ENCODE peak calls at places on chromosomes 1 and 21, in ten cellular contexts. P, H, Y, G, M, V, N, B, D and L are unnamed samples. For H3K4me1, the result is how much of the 10 kb centered on the place peaks cover.

GRCh38 chr1:36472656-36473055 is 8.5 kb upstream of the MRPS15 start:
- DNase-seq in P (no peak), H (no peak), Y (no peak), G (no peak), M (no peak), V (no peak), N (no peak), B (no peak), D (no peak), L (no peak)

GRCh38 chr1:27719286-27720251 is 6.2 kb upstream of the FAM76A start:
- DNase-seq in P (no peak), H (no peak), Y (no peak), G (no peak), M (no peak), V (peak), N (peak), B (no peak), D (no peak), L (no peak)

GRCh38 chr1:25706146-25707089 is 89.8 kb downstream of the MAN1C1 start:
- DNase-seq in P (no peak), H (no peak), Y (no peak), G (no peak), M (no peak), V (no peak), N (no peak), B (no peak), D (no peak), L (no peak)

GRCh38 chr1:217138173-217138838 is 415.1 kb upstream of the ESRRG start:
- DNase-seq in P (no peak), H (no peak), Y (no peak), G (no peak), M (no peak), V (no peak), N (no peak), B (no peak), D (no peak), L (no peak)

GRCh38 chr1:183604048-183604808 is 14.0 kb upstream of the NCF2 start:
- DNase-seq in P (no peak), H (no peak), Y (peak), G (no peak), M (peak), V (no peak), N (peak), B (no peak), D (no peak), L (peak)

GRCh38 chr1:31381394-31382287 is 8.8 kb upstream of the FABP3 start:
- DNase-seq in P (no peak), H (peak), Y (peak), G (peak), M (no peak), V (no peak), N (no peak), B (no peak), D (no peak), L (no peak)

GRCh38 chr1:208934933-208935332 is 648.6 kb upstream of the CAMK1G start:
- DNase-seq in P (no peak), H (no peak), Y (no peak), G (no peak), M (no peak), V (no peak), N (no peak), B (no peak), D (no peak), L (no peak)

GRCh38 chr21:41932576-41933258 is 21.1 kb downstream of the C2CD2 start:
- DNase-seq in P (no peak), H (no peak), Y (no peak), G (no peak), M (peak), V (no peak), N (no peak), B (no peak), D (peak), L (no peak)

GRCh38 chr1:67214420-67215174 is 48.3 kb downstream of the IL23R start:
- DNase-seq in P (no peak), H (peak), Y (no peak), G (no peak), M (no peak), V (peak), N (peak), B (no peak), D (peak), L (no peak)

GRCh38 chr1:151309851-151310323 is 17.3 kb downstream of the PI4KB start:
- DNase-seq in P (no peak), H (no peak), Y (no peak), G (no peak), M (no peak), V (no peak), N (no peak), B (no peak), D (peak), L (no peak)

GRCh38 chr1:9345471-9345870 is 52.8 kb downstream of the SPSB1 start:
- DNase-seq in P (no peak), H (no peak), Y (no peak), G (no peak), M (no peak), V (no peak), N (no peak), B (no peak), D (no peak), L (peak)

GRCh38 chr1:225427249-225428065 is at the start of gene LBR:
- DNase-seq in P (peak), H (peak), Y (no peak), G (peak), M (no peak), V (no peak), N (no peak), B (no peak), D (peak), L (peak)

GRCh38 chr1:32094721-32095521 is 12.9 kb upstream of the KPNA6 start:
- DNase-seq in P (no peak), H (peak), Y (no peak), G (no peak), M (no peak), V (no peak), N (no peak), B (no peak), D (peak), L (peak)

GRCh38 chr1:24418898-24419628 is 3.5 kb downstream of the NIPAL3 start:
- DNase-seq in P (peak), H (peak), Y (no peak), G (no peak), M (peak), V (no peak), N (peak), B (no peak), D (no peak), L (peak)

GRCh38 chr1:86741947-86742572 is 37.7 kb downstream of the SH3GLB1 start:
- DNase-seq in P (no peak), H (no peak), Y (no peak), G (no peak), M (peak), V (peak), N (peak), B (peak), D (peak), L (no peak)

GRCh38 chr1:211634461-211634860 is 41.0 kb downstream of the NEK2 start:
- DNase-seq in P (no peak), H (no peak), Y (no peak), G (no peak), M (no peak), V (no peak), N (no peak), B (no peak), D (no peak), L (no peak)

GRCh38 chr1:107196973-107197562 is 56.2 kb downstream of the NTNG1 start:
- DNase-seq in P (no peak), H (peak), Y (no peak), G (no peak), M (peak), V (peak), N (peak), B (no peak), D (peak), L (no peak)

GRCh38 chr1:6342031-6342430 is 51.5 kb downstream of the ACOT7 start:
- DNase-seq in P (peak), H (no peak), Y (no peak), G (no peak), M (no peak), V (no peak), N (peak), B (no peak), D (no peak), L (no peak)

GRCh38 chr1:88401283-88401682 is 282.8 kb upstream of the PKN2 start:
- DNase-seq in P (no peak), H (no peak), Y (no peak), G (no peak), M (no peak), V (no peak), N (no peak), B (no peak), D (no peak), L (no peak)

GRCh38 chr21:15852146-15852545 is 122.4 kb downstream of the USP25 start:
- DNase-seq in P (no peak), H (no peak), Y (no peak), G (no peak), M (no peak), V (no peak), N (no peak), B (no peak), D (no peak), L (no peak)

GRCh38 chr1:201881617-201882016 is 7.1 kb upstream of the SHISA4 start:
- DNase-seq in P (no peak), H (no peak), Y (no peak), G (no peak), M (no peak), V (no peak), N (no peak), B (no peak), D (no peak), L (no peak)

GRCh38 chr1:198166900-198167299 is 10.1 kb downstream of the NEK7 start:
- DNase-seq in P (no peak), H (no peak), Y (no peak), G (no peak), M (no peak), V (no peak), N (no peak), B (no peak), D (no peak), L (no peak)

GRCh38 chr1:28893403-28894102 is 20.8 kb upstream of the EPB41 start:
- DNase-seq in P (peak), H (no peak), Y (no peak), G (peak), M (peak), V (no peak), N (peak), B (no peak), D (no peak), L (no peak)

GRCh38 chr1:1308756-1309524 is 543 bp downstream of the PUSL1 start:
- DNase-seq in P (peak), H (peak), Y (no peak), G (no peak), M (peak), V (peak), N (peak), B (no peak), D (peak), L (peak)

GRCh38 chr1:8217809-8218208 is 100.1 kb upstream of the SLC45A1 start:
- DNase-seq in P (no peak), H (no peak), Y (no peak), G (no peak), M (no peak), V (no peak), N (no peak), B (no peak), D (no peak), L (no peak)

GRCh38 chr1:28915036-28915895 is 897 bp downstream of the EPB41 start:
- DNase-seq in P (peak), H (peak), Y (no peak), G (no peak), M (no peak), V (peak), N (peak), B (no peak), D (peak), L (peak)

GRCh38 chr1:46553506-46553905 is 2.1 kb upstream of the KNCN start:
- DNase-seq in P (no peak), H (no peak), Y (no peak), G (no peak), M (peak), V (no peak), N (no peak), B (no peak), D (no peak), L (no peak)

GRCh38 chr1:57124768-57125446 is 159.1 kb upstream of the C8B start:
- DNase-seq in P (no peak), H (no peak), Y (no peak), G (no peak), M (no peak), V (no peak), N (peak), B (no peak), D (no peak), L (no peak)

GRCh38 chr1:233057836-233058235 is 107.4 kb downstream of the NTPCR start:
- DNase-seq in P (no peak), H (no peak), Y (no peak), G (no peak), M (no peak), V (peak), N (no peak), B (no peak), D (no peak), L (no peak)

GRCh38 chr1:201309420-201309819 is 26.1 kb downstream of the PKP1 start:
- DNase-seq in P (no peak), H (peak), Y (peak), G (peak), M (peak), V (peak), N (peak), B (peak), D (peak), L (peak)

GRCh38 chr21:31873696-31874599 is 1.1 kb downstream of the HUNK start:
- DNase-seq in P (peak), H (peak), Y (peak), G (peak), M (peak), V (peak), N (peak), B (peak), D (peak), L (peak)

GRCh38 chr1:237205400-237206064 is 163.5 kb downstream of the RYR2 start:
- DNase-seq in P (peak), H (peak), Y (peak), G (peak), M (no peak), V (no peak), N (no peak), B (no peak), D (peak), L (peak)

GRCh38 chr1:43472087-43472462 is 18.3 kb upstream of the HYI start:
- DNase-seq in P (no peak), H (no peak), Y (no peak), G (no peak), M (no peak), V (no peak), N (no peak), B (no peak), D (no peak), L (no peak)

GRCh38 chr1:9466780-9467755 is 72.2 kb upstream of the SLC25A33 start:
- DNase-seq in P (no peak), H (no peak), Y (no peak), G (no peak), M (no peak), V (no peak), N (no peak), B (no peak), D (peak), L (peak)

GRCh38 chr1:180040034-180040433 is 85.4 kb downstream of the CEP350 start:
- DNase-seq in P (no peak), H (no peak), Y (no peak), G (no peak), M (no peak), V (no peak), N (no peak), B (no peak), D (no peak), L (no peak)

GRCh38 chr1:7549693-7550161 is 221.4 kb upstream of the VAMP3 start:
- DNase-seq in P (peak), H (no peak), Y (no peak), G (peak), M (no peak), V (no peak), N (peak), B (peak), D (no peak), L (no peak)

GRCh38 chr1:234272656-234273312 is 100.5 kb upstream of the COA6 start:
- DNase-seq in P (no peak), H (no peak), Y (no peak), G (no peak), M (no peak), V (no peak), N (no peak), B (no peak), D (no peak), L (peak)

GRCh38 chr1:54310439-54311328 is 95.5 kb downstream of the SSBP3 start:
- DNase-seq in P (no peak), H (peak), Y (peak), G (peak), M (peak), V (no peak), N (no peak), B (peak), D (peak), L (no peak)

GRCh38 chr1:54311506-54311905 is 94.7 kb downstream of the SSBP3 start:
- DNase-seq in P (no peak), H (no peak), Y (no peak), G (no peak), M (no peak), V (no peak), N (no peak), B (no peak), D (no peak), L (no peak)

GRCh38 chr1:54307305-54307704 is 98.9 kb downstream of the SSBP3 start:
- DNase-seq in P (no peak), H (no peak), Y (no peak), G (no peak), M (no peak), V (no peak), N (no peak), B (no peak), D (no peak), L (no peak)

GRCh38 chr1:54312874-54313316 is 93.3 kb downstream of the SSBP3 start:
- DNase-seq in P (no peak), H (no peak), Y (peak), G (peak), M (no peak), V (no peak), N (no peak), B (no peak), D (peak), L (no peak)

GRCh38 chr1:54309631-54310366 is 96.4 kb downstream of the SSBP3 start:
- DNase-seq in P (no peak), H (no peak), Y (no peak), G (peak), M (no peak), V (no peak), N (no peak), B (no peak), D (no peak), L (no peak)
- H3K4me3 ChIP-seq in P (no peak), H (no peak), Y (no peak), G (no peak), M (no peak), V (no peak), N (no peak), B (no peak), D (no peak), L (no peak)

GRCh38 chr1:2455757-2456156 is 20.3 kb upstream of the PLCH2 start:
- DNase-seq in P (no peak), H (no peak), Y (no peak), G (no peak), M (no peak), V (no peak), N (no peak), B (no peak), D (no peak), L (no peak)
- TF ChIP-seq CTCF in P (no peak), H (no peak), Y (no peak), G (no peak), M (no peak), V (no peak), N (no peak), B (no peak), D (no peak), L (no peak)

GRCh38 chr1:44642925-44643324 is 31.4 kb downstream of the TMEM53 start:
- DNase-seq in P (no peak), H (no peak), Y (no peak), G (peak), M (no peak), V (no peak), N (no peak), B (no peak), D (no peak), L (no peak)
- H3K4me1 ChIP-seq in P (under half), H (under half), Y (under half), G (half or more), M (under half), V (under half), N (under half), B (under half), D (under half), L (under half)

DNA sequence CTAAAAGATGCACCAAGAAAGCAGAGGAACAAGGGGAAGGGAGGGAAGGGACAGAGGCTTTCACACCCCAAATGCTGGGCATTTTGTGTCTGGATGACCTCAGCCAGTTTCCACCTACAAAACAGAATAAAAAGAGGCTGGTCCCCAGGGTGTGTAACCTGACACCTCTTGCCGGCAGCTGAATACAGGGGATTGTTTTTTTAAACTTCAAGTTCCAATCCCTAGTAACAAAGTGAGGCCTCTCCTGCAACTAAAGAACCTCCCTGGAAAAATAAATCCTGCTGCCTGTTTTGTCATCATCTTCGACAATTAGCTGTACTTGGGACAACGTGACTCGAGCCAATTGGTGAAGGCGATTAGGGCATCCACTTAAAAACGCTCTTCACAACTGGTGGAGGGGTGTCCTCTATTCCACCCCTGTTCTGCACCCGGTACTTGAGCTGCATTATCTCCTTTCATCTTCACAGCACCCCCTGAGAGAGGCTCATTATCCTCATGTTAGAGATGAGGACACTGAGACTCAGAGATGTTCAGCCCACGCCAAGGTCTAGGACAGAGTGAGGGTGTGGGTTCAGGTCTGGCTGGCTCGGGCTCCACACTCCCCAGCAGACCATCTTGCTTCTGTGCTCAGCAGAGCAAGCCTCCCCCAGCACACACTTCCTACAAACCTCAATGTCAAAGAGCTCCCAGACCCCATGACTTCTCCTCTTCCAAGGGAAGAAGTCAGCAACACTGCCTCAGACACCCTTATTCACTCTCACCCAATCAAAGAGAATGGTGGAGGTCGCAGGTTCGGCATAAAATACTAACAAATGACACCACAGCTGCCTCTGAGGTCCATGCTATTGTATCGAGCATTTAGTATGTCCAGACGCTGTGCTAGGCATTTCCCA is 15.2 kb downstream of the ITPKB start:
- DNase-seq in P (no peak), H (no peak), Y (peak), G (no peak), M (peak), V (no peak), N (peak), B (no peak), D (peak), L (no peak)
- H3K4me3 ChIP-seq in P (no peak), H (no peak), Y (no peak), G (no peak), M (no peak), V (no peak), N (no peak), B (no peak), D (no peak), L (no peak)

GRCh38 chr1:231933711-231934626 is 307.4 kb downstream of the DISC1 start:
- DNase-seq in P (no peak), H (peak), Y (no peak), G (no peak), M (no peak), V (no peak), N (no peak), B (no peak), D (peak), L (no peak)

GRCh38 chr1:231929311-231929710 is 302.7 kb downstream of the DISC1 start:
- DNase-seq in P (no peak), H (no peak), Y (no peak), G (no peak), M (no peak), V (no peak), N (peak), B (no peak), D (peak), L (no peak)

GRCh38 chr1:231930257-231930947 is 303.8 kb downstream of the DISC1 start:
- DNase-seq in P (no peak), H (no peak), Y (no peak), G (no peak), M (no peak), V (no peak), N (no peak), B (no peak), D (no peak), L (no peak)

GRCh38 chr1:231931146-231931545 is 304.6 kb downstream of the DISC1 start:
- DNase-seq in P (no peak), H (no peak), Y (no peak), G (no peak), M (no peak), V (no peak), N (no peak), B (no peak), D (no peak), L (no peak)

GRCh38 chr1:231931846-231932454 is 305.4 kb downstream of the DISC1 start:
- DNase-seq in P (no peak), H (peak), Y (no peak), G (no peak), M (peak), V (peak), N (peak), B (peak), D (no peak), L (no peak)
- TF ChIP-seq CTCF in P (no peak), H (peak), Y (peak), G (peak), M (peak), V (peak), N (peak), B (peak), D (peak), L (no peak)

GRCh38 chr1:223700942-223701637 is 11.2 kb upstream of the CAPN2 start:
- DNase-seq in P (peak), H (no peak), Y (no peak), G (no peak), M (peak), V (no peak), N (peak), B (peak), D (peak), L (no peak)

GRCh38 chr1:223704921-223705878 is 7.1 kb upstream of the CAPN2 start:
- DNase-seq in P (no peak), H (no peak), Y (no peak), G (no peak), M (no peak), V (no peak), N (peak), B (no peak), D (no peak), L (no peak)

GRCh38 chr1:223700388-223700918 is 11.9 kb upstream of the CAPN2 start:
- DNase-seq in P (no peak), H (no peak), Y (no peak), G (no peak), M (no peak), V (no peak), N (no peak), B (no peak), D (no peak), L (no peak)

GRCh38 chr1:223703668-223704013 is 8.7 kb upstream of the CAPN2 start:
- DNase-seq in P (no peak), H (no peak), Y (no peak), G (no peak), M (no peak), V (no peak), N (no peak), B (no peak), D (no peak), L (no peak)

GRCh38 chr1:223702735-223703667 is 9.3 kb upstream of the CAPN2 start:
- DNase-seq in P (no peak), H (no peak), Y (no peak), G (no peak), M (no peak), V (no peak), N (no peak), B (no peak), D (no peak), L (no peak)
- H3K4me1 ChIP-seq in P (under half), H (under half), Y (under half), G (under half), M (under half), V (under half), N (under half), B (half or more), D (under half), L (under half)